ENCODE peak calls at places on chromosomes 3 and 15, in seven cellular contexts. F is left ventricle myocardium inferior; K is ACHN; Z is activated naive CD4-positive, alpha-beta T cell treated with Interleukin-2 at 50 U/mL for 16 hours; G is NCI-H187 treated with DMSO at 0.1 percent for 48 hours; T is lower lobe of right lung; W is cardiac muscle cell. X is an unnamed sample.

GRCh38 chr15:59994855-59995557 is 9.1 kb upstream of the FOXB1 start:
- DNase-seq in F (no peak), K (no peak), Z (no peak), G (no peak), T (no peak), W (no peak), X (no peak)

GRCh38 chr15:51844747-51845426 is 15.4 kb downstream of the TMOD3 start:
- DNase-seq in F (no peak), K (no peak), Z (no peak), G (no peak), T (no peak), W (no peak), X (no peak)

GRCh38 chr3:186097663-186098451 is 11.0 kb downstream of the ETV5 start:
- DNase-seq in F (peak; percentile 54), K (peak; percentile 86), Z (no peak), G (peak; percentile 77), T (peak; percentile 70), W (peak; percentile 93), X (peak; percentile 76)

GRCh38 chr3:10653241-10653640 is 147.9 kb upstream of the ATP2B2 start:
- DNase-seq in F (no peak), K (no peak), Z (no peak), G (no peak), T (no peak), W (no peak), X (no peak)

GRCh38 chr3:24351779-24352469 is 142.7 kb downstream of the THRB start:
- DNase-seq in F (no peak), K (no peak), Z (no peak), G (no peak), T (no peak), W (peak; percentile 80), X (no peak)

GRCh38 chr3:116413319-116413718 is 32.0 kb downstream of the LSAMP start:
- DNase-seq in F (no peak), K (no peak), Z (no peak), G (no peak), T (no peak), W (no peak), X (no peak)

GRCh38 chr3:3110299-3110630 is at the start of gene IL5RA:
- DNase-seq in F (no peak), K (no peak), Z (no peak), G (no peak), T (no peak), W (peak; percentile 50), X (no peak)

GRCh38 chr15:64507293-64507802 is 47.0 kb downstream of the ZNF609 start:
- DNase-seq in F (peak; percentile 72), K (peak; percentile 84), Z (peak; percentile 34), G (peak; percentile 18), T (peak; percentile 80), W (peak; percentile 97), X (no peak)

GRCh38 chr3:71573181-71573580 is 10.3 kb downstream of the FOXP1 start:
- DNase-seq in F (no peak), K (no peak), Z (no peak), G (no peak), T (no peak), W (no peak), X (no peak)

GRCh38 chr15:42724276-42724675 is 12.7 kb downstream of the CDAN1 start:
- DNase-seq in F (no peak), K (no peak), Z (no peak), G (no peak), T (no peak), W (no peak), X (no peak)

GRCh38 chr3:11662392-11662990 is 18.8 kb upstream of the VGLL4 start:
- DNase-seq in F (no peak), K (peak; percentile 26), Z (no peak), G (no peak), T (no peak), W (peak; percentile 43), X (no peak)

GRCh38 chr3:116614795-116615362 is 94.7 kb upstream of the TUSC7 start:
- DNase-seq in F (no peak), K (peak; percentile 14), Z (no peak), G (no peak), T (no peak), W (peak; percentile 1), X (no peak)